ENCODE peak calls at places on chromosome 13, in five cellular contexts. D is neural progenitor cell, Z is heart left ventricle, I is Karpas-422, W is AG10803. J is an unnamed sample.

GRCh38 chr13:50593228-50593627 is 250.3 kb downstream of the DLEU7 start:
- DNase-seq in Z (no peak), W (no peak), D (no peak), I (no peak), J (no peak)

GRCh38 chr13:31625115-31625514 is 114.2 kb upstream of the RXFP2 start:
- DNase-seq in W (peak; percentile 61), D (no peak), Z (no peak), I (no peak), J (no peak)

GRCh38 chr13:45781553-45782326 is 69.8 kb downstream of the SIAH3 start:
- DNase-seq in Z (peak; percentile 74), I (peak; percentile 70), W (no peak), D (no peak), J (no peak)

GRCh38 chr13:77492982-77493381 is 42.5 kb upstream of the SCEL start:
- DNase-seq in I (peak; percentile 74), D (no peak), W (no peak), Z (no peak), J (no peak)

GRCh38 chr13:99446242-99446641 is 55.0 kb upstream of the TM9SF2 start:
- DNase-seq in D (no peak), I (no peak), Z (no peak), W (no peak), J (no peak)

GRCh38 chr13:102394158-102395053 is 7.4 kb downstream of the FGF14 start:
- DNase-seq in I (no peak), W (peak; percentile 73), D (peak; percentile 98), Z (peak; percentile 97), J (no peak)

GRCh38 chr13:110319774-110320509 is 12.9 kb downstream of the COL4A2 start:
- DNase-seq in D (no peak), I (no peak), Z (no peak), W (peak; percentile 77), J (no peak)

GRCh38 chr13:98821372-98822237 is 69.1 kb upstream of the SLC15A1 start:
- DNase-seq in W (peak; percentile 89), I (no peak), Z (no peak), D (no peak), J (no peak)

GRCh38 chr13:30848332-30849027 is 57.6 kb upstream of the MEDAG start:
- DNase-seq in D (no peak), W (no peak), I (no peak), Z (no peak), J (no peak)

GRCh38 chr13:31860002-31860401 is 120.7 kb downstream of the RXFP2 start:
- DNase-seq in I (no peak), Z (no peak), W (no peak), D (no peak), J (no peak)

GRCh38 chr13:99028890-99029289 is 51.0 kb upstream of the DOCK9 start:
- DNase-seq in I (peak; percentile 87), D (peak; percentile 16), W (no peak), Z (no peak), J (no peak)

GRCh38 chr13:36736119-36736726 is 62.4 kb downstream of the SERTM1 start:
- DNase-seq in D (peak; percentile 74), I (peak; percentile 73), W (peak; percentile 67), Z (no peak), J (no peak)

GRCh38 chr13:20550799-20551198 is 16.2 kb upstream of the IFT88 start:
- DNase-seq in D (no peak), W (peak; percentile 4), Z (no peak), I (no peak), J (no peak)

GRCh38 chr13:102903659-102904407 is 58.0 kb downstream of the ERCC5 start:
- DNase-seq in W (peak; percentile 12), I (peak; percentile 62), Z (no peak), D (peak; percentile 28), J (no peak)

GRCh38 chr13:20609145-20609544 is 42.2 kb downstream of the IFT88 start:
- DNase-seq in W (peak; percentile 59), I (no peak), Z (no peak), D (no peak), J (peak; percentile 55)

GRCh38 chr13:31223640-31224039 is 23.9 kb downstream of the B3GLCT start:
- DNase-seq in I (no peak), D (no peak), Z (no peak), W (no peak), J (no peak)

GRCh38 chr13:109998808-109999528 is 212.6 kb upstream of the IRS2 start:
- DNase-seq in D (no peak), I (no peak), Z (no peak), W (peak; percentile 68), J (peak; percentile 92)

GRCh38 chr13:102597029-102598015 is 536 bp downstream of the TPP2 start:
- DNase-seq in D (peak; percentile 42), Z (peak; percentile 65), I (peak; percentile 73), W (peak; percentile 20), J (no peak)

GRCh38 chr13:23021921-23022320 is 158.9 kb upstream of the SGCG start:
- DNase-seq in I (no peak), D (no peak), W (no peak), Z (no peak), J (no peak)

GRCh38 chr13:80030491-80030890 is 310.4 kb downstream of the SPRY2 start:
- DNase-seq in W (peak; percentile 17), D (peak; percentile 16), I (no peak), Z (no peak), J (no peak)

GRCh38 chr13:49938274-49938673 is 2.1 kb upstream of the SPRYD7 start:
- DNase-seq in I (peak; percentile 69), W (no peak), D (no peak), Z (no peak), J (no peak)

GRCh38 chr13:68168448-68168847 is 938.3 kb upstream of the PCDH9 start:
- DNase-seq in I (no peak), D (no peak), W (no peak), Z (no peak), J (no peak)

GRCh38 chr13:98541211-98541610 is 35.7 kb downstream of the STK24 start:
- DNase-seq in D (no peak), Z (no peak), I (no peak), W (peak; percentile 61), J (no peak)

GRCh38 chr13:113642563-113642962 is 15.4 kb downstream of the ATP4B start:
- DNase-seq in D (no peak), W (no peak), I (no peak), Z (no peak), J (no peak)

GRCh38 chr13:52001120-52001731 is 10.0 kb downstream of the ATP7B start:
- DNase-seq in I (peak; percentile 80), Z (no peak), W (peak; percentile 55), D (peak; percentile 46), J (peak; percentile 10)

GRCh38 chr13:31896427-31896826 is 135.1 kb upstream of the FRY start:
- DNase-seq in I (no peak), D (peak; percentile 8), W (peak; percentile 97), Z (no peak), J (peak; percentile 23)

GRCh38 chr13:54091884-54092283 is 1063.3 kb downstream of the OLFM4 start:
- DNase-seq in I (no peak), Z (no peak), D (no peak), W (no peak), J (no peak)